ENCODE peak calls at places on chromosome 6, in six cellular contexts. A is GM12878, U is HepG2, M is H1, S is K562, B is GM12891. J is an unnamed sample.

GRCh38 chr6:4582506-4582905 is 193.7 kb upstream of the CDYL start:
- DNase-seq in A (no peak), U (no peak), M (no peak), S (no peak), B (no peak), J (no peak)

GRCh38 chr6:41336824-41337223 is 1.4 kb downstream of the NCR2 start:
- DNase-seq in A (no peak), U (no peak), M (no peak), S (no peak), B (no peak), J (no peak)

GRCh38 chr6:128659878-128660622 is 139.7 kb upstream of the PTPRK start:
- DNase-seq in A (no peak), U (no peak), M (no peak), S (no peak), B (no peak), J (no peak)

GRCh38 chr6:64249129-64249528 is 613.5 kb downstream of the PHF3 start:
- DNase-seq in A (no peak), U (peak), M (no peak), S (no peak), B (no peak), J (no peak)

GRCh38 chr6:42128460-42129359 is 13.7 kb downstream of the C6orf132 start:
- DNase-seq in A (no peak), U (no peak), M (no peak), S (peak), B (no peak), J (no peak)

GRCh38 chr6:45148711-45149341 is 179.3 kb upstream of the RUNX2 start:
- DNase-seq in A (no peak), U (no peak), M (no peak), S (no peak), B (no peak), J (no peak)

GRCh38 chr6:35452186-35453090 is at the start of gene FANCE:
- DNase-seq in A (peak), U (peak), M (peak), S (peak), B (peak), J (peak)

GRCh38 chr6:26199057-26199772 is 112.0 kb downstream of the HFE start:
- DNase-seq in A (peak), U (peak), M (peak), S (peak), B (no peak), J (no peak)

GRCh38 chr6:17885079-17885478 is 102.4 kb downstream of the KIF13A start:
- DNase-seq in A (no peak), U (no peak), M (no peak), S (no peak), B (no peak), J (no peak)

GRCh38 chr6:144898741-144899140 is 613.6 kb downstream of the UTRN start:
- DNase-seq in A (no peak), U (no peak), M (no peak), S (no peak), B (no peak), J (no peak)

GRCh38 chr6:49556429-49556837 is 6.0 kb downstream of the C6orf141 start:
- DNase-seq in A (no peak), U (peak), M (no peak), S (peak), B (no peak), J (no peak)

GRCh38 chr6:135830452-135830851 is 21.0 kb upstream of the PDE7B start:
- DNase-seq in A (no peak), U (no peak), M (no peak), S (no peak), B (no peak), J (no peak)

GRCh38 chr6:63307581-63308246 is 12.1 kb downstream of the LGSN start:
- DNase-seq in A (peak), U (peak), M (no peak), S (peak), B (peak), J (no peak)

GRCh38 chr6:72246926-72247325 is 360.6 kb downstream of the RIMS1 start:
- DNase-seq in A (no peak), U (peak), M (no peak), S (peak), B (no peak), J (no peak)

GRCh38 chr6:136607932-136608772 is 57.9 kb upstream of the MAP7 start:
- DNase-seq in A (peak), U (peak), M (peak), S (peak), B (peak), J (peak)

GRCh38 chr6:21102624-21103023 is 490.9 kb upstream of the SOX4 start:
- DNase-seq in A (no peak), U (no peak), M (no peak), S (no peak), B (no peak), J (no peak)

GRCh38 chr6:16450285-16450684 is 211.9 kb downstream of the GMPR start:
- DNase-seq in A (no peak), U (no peak), M (no peak), S (no peak), B (no peak), J (no peak)

GRCh38 chr6:53257001-53257400 is 91.7 kb downstream of the ELOVL5 start:
- DNase-seq in A (no peak), U (no peak), M (no peak), S (no peak), B (no peak), J (no peak)

GRCh38 chr6:104201557-104201956 is 658.2 kb downstream of the HACE1 start:
- DNase-seq in A (no peak), U (no peak), M (no peak), S (no peak), B (no peak), J (no peak)

GRCh38 chr6:26103141-26103769 is 16.0 kb downstream of the HFE start:
- DNase-seq in A (no peak), U (peak), M (no peak), S (no peak), B (no peak), J (no peak)

GRCh38 chr6:139982652-139983051 is 608.2 kb upstream of the CITED2 start:
- DNase-seq in A (no peak), U (no peak), M (no peak), S (no peak), B (no peak), J (no peak)

DNA sequence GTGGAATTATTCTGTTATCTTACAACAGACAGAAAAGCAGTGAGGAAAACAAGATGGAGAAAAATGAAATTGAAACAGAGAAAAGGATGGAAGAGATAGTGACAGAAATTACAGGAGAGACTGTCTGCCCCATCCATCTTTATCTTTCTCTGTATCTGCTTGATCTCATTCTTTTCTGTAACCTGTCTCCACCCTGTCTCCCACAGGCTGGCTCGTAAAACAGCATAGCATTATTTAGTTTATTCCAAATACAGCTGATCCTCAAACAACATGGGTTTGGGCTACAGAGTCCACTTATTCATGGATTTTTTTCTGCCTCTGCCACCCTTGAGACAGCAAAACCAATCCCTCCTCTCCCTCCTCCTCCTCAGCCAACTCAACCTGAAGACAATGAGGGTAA is 482.3 kb upstream of the JARID2 start:
- DNase-seq in A (no peak), U (no peak), M (no peak), S (no peak), B (no peak), J (no peak)
- TF ChIP-seq POLR2AphosphoS5 in A (no peak), U (no peak), M (no peak), S (no peak), B (no peak), J (no peak)

DNA sequence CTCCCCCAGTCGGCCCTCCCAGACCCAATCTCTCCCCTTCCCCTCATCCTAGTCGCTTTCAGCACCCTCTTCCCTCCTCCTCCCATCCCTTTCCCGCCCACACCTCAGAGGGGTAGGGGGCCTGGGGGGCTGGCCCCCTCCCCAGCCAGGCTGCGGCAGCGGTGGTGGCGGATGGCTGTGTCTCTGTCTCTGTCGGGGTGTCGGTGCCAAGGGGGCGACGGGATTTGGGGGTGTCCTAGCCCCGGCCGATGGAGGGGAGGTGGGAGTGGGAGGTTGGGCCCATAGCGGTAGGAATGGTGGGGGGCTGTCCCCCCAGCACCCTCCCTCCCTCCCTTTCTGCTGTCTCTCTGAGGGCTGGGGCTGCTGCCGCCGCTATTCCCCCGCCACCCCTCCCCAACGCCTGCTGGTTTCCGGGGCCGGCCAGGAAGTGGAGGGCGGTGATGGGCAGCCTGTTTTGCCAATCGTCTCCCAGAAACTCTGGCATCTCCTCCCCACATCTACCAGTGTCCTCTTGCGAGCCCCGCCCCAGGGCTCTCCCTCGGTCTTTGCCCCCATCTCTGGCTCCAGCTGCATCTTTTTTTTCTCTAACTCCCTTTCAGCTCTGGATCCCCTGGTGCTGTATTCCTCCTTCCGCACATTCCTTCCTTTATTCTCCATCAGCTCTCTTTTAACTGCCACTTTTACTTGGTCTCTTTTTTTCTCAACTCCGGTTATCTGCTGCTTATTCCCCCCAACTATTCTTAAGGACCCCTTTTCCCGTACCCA is at the start of gene AGPAT1:
- DNase-seq in A (peak), U (peak), M (peak), S (peak), B (peak), J (peak)
- TF ChIP-seq POLR2A in A (peak), U (peak), M (peak), S (peak), B (no peak), J (peak)

GRCh38 chr6:5997420-5998093 is 9.2 kb downstream of the NRN1 start:
- DNase-seq in A (no peak), U (no peak), M (no peak), S (no peak), B (no peak), J (no peak)

GRCh38 chr6:5999688-6000608 is 6.8 kb downstream of the NRN1 start:
- DNase-seq in A (no peak), U (no peak), M (peak), S (no peak), B (no peak), J (no peak)

GRCh38 chr6:5996701-5997419 is 9.9 kb downstream of the NRN1 start:
- DNase-seq in A (no peak), U (no peak), M (peak), S (no peak), B (no peak), J (no peak)

GRCh38 chr6:5998741-5999687 is 7.7 kb downstream of the NRN1 start:
- DNase-seq in A (no peak), U (no peak), M (peak), S (no peak), B (no peak), J (no peak)

GRCh38 chr6:5998236-5998635 is 8.5 kb downstream of the NRN1 start:
- DNase-seq in A (no peak), U (no peak), M (no peak), S (no peak), B (no peak), J (no peak)
- TF ChIP-seq TAF1 in A (no peak), U (no peak), M (no peak), S (no peak), B (no peak), J (no peak)

DNA sequence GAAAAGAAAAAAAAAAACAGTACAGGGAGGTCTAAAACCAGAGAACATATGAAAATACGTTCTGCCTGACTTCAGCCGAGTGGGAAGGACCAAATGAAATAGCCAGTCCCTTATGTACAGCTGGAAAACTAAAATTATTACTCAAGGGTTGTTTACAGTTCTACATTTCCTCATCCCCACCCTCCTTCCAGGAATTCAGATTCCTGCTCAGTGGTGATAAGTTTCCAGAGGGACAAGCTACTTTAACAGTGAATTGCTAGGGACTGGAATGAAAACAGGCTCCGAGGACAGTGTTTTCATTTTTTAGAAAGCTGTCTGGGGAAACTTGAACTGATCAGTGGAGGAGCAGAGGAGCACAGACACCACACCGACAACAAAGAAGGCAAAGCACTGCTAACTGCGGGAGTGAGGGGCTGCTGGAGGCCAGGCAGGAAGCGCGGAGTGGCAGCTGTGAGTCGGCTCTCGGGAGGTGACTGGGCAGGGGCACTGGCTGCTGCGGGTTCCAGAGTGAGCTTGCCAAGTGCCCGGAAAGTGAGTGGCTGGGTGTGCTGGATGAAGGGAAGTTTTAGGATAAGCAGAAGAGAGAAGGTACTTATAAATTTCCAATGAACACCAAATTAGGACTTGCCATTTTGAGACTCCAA is 322.2 kb downstream of the ESR1 start:
- DNase-seq in A (no peak), U (no peak), M (no peak), S (no peak), B (no peak), J (no peak)
- TF ChIP-seq POLR2AphosphoS5 in A (no peak), U (no peak), M (no peak), S (no peak), B (no peak), J (no peak)

DNA sequence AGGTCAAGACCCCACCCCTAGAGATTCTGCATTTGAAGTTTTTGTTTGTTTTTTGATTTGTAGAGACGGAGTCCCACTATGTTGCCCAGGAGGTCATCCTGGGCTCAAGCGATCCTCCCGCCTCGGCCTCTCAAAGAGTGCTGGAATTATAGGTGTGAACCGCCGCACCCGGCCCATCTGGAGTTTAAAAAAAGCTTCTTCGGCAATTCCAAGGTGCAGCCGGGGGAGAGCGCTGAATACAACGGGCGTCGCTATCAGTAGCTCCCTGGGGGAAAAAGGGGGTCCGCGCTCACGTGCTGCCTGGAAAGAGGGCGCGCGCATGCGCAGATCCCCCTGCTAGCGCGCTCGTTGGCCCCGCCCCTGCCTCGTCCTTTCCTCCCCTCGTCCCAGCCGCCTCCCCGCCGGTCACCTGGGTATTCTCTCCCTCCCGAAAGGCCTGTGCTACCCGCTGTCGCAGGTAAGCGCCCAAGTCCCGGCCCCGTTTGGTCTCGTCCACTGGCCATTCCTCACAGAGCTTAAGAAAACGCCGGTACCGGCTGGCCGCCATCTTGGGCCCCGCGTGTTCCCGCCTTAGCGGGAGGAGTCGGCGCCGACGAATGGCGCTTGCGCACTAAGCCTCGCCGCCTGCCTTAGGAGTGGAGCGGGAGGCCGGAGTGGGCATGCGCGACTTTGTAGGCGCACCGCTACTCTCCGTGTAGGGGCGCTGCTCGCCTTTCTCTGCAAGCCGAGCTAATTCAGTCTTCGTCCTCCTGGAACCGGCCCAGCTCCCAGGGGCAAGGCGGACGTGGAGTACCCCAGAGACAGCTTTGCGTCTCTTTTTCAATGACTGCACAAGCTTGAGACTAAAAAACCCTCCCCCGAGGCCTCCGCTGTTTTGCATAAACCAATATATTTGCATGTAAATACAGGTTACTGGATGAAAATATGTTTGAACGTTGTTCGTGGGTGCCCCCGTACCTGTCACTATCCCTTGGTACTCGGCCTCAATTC is at the start of gene UQCC2:
- DNase-seq in A (peak), U (peak), M (peak), S (peak), B (peak), J (peak)
- TF ChIP-seq POLR2A in A (peak), U (peak), M (peak), S (peak), B (peak), J (peak)

GRCh38 chr6:134331255-134331654 is 13.3 kb upstream of the SGK1 start:
- DNase-seq in A (no peak), U (no peak), M (no peak), S (no peak), B (no peak), J (no peak)
- TF ChIP-seq TAF1 in A (no peak), U (no peak), M (no peak), S (no peak), B (no peak), J (no peak)

DNA sequence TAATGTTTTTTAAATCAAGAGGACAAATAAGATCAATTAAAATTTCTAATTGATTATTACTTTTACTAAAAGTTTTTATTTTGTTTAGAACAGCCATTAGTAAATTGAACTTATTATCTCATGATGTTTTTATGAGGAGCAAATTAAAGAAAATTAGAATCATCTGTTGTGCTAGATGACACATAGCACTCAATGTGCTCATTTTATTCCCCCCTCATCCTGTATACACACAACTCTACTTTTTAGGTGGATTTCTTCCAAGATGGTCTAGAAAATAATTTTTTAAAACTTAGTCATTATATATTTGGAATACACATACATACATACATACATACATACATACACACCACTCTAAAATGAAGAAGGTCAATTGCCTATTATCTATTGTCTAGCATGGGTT is 29.3 kb upstream of the TSPYL1 start:
- DNase-seq in A (no peak), U (no peak), M (no peak), S (no peak), B (no peak), J (no peak)
- TF ChIP-seq POLR2AphosphoS5 in A (no peak), U (no peak), M (no peak), S (no peak), B (no peak), J (no peak)

GRCh38 chr6:1042583-1043457 is 269.1 kb upstream of the FOXQ1 start:
- DNase-seq in A (no peak), U (no peak), M (no peak), S (no peak), B (no peak), J (no peak)
- TF ChIP-seq POLR2A in A (no peak), U (no peak), M (no peak), S (no peak), B (no peak), J (no peak)